ENCODE peak calls at places on chromosome 15, in six cellular contexts. One of them, this sample, is unnamed.

GRCh38 chr15:72532991-72533601 is 59.0 kb downstream of the ARIH1 start:
- DNase-seq in CD8-positive, alpha-beta T cell: no peak
- DNase-seq in H9: peak; percentile 45
- DNase-seq in LNCaP clone FGC: no peak
- DNase-seq in cardiac muscle cell: no peak
- DNase-seq in lower leg skin: no peak
- DNase-seq in this sample: no peak

GRCh38 chr15:86493884-86494283 is 414.2 kb downstream of the AGBL1 start:
- DNase-seq in cardiac muscle cell: no peak
- DNase-seq in H9: no peak
- DNase-seq in LNCaP clone FGC: no peak
- DNase-seq in CD8-positive, alpha-beta T cell: no peak
- DNase-seq in lower leg skin: no peak
- DNase-seq in this sample: no peak

GRCh38 chr15:82159922-82160321 is 102.6 kb downstream of the EFL1 start:
- DNase-seq in LNCaP clone FGC: no peak
- DNase-seq in CD8-positive, alpha-beta T cell: no peak
- DNase-seq in H9: no peak
- DNase-seq in cardiac muscle cell: no peak
- DNase-seq in lower leg skin: no peak
- DNase-seq in this sample: no peak

GRCh38 chr15:68277131-68277604 is 377 bp upstream of the FEM1B start:
- DNase-seq in lower leg skin: peak; percentile 89
- DNase-seq in CD8-positive, alpha-beta T cell: no peak
- DNase-seq in cardiac muscle cell: peak; percentile 56
- DNase-seq in LNCaP clone FGC: no peak
- DNase-seq in H9: no peak
- DNase-seq in this sample: peak; percentile 46

GRCh38 chr15:89196994-89197393 is 24.4 kb downstream of the RLBP1 start:
- DNase-seq in H9: no peak
- DNase-seq in cardiac muscle cell: no peak
- DNase-seq in CD8-positive, alpha-beta T cell: no peak
- DNase-seq in lower leg skin: no peak
- DNase-seq in LNCaP clone FGC: no peak
- DNase-seq in this sample: peak; percentile 44

GRCh38 chr15:35481992-35482391 is 64.0 kb downstream of the DPH6 start:
- DNase-seq in LNCaP clone FGC: peak; percentile 79
- DNase-seq in H9: peak; percentile 33
- DNase-seq in lower leg skin: no peak
- DNase-seq in CD8-positive, alpha-beta T cell: no peak
- DNase-seq in cardiac muscle cell: no peak
- DNase-seq in this sample: no peak

GRCh38 chr15:70539912-70540520 is 223.3 kb downstream of the UACA start:
- DNase-seq in cardiac muscle cell: no peak
- DNase-seq in CD8-positive, alpha-beta T cell: no peak
- DNase-seq in LNCaP clone FGC: no peak
- DNase-seq in lower leg skin: peak; percentile 75
- DNase-seq in H9: no peak
- DNase-seq in this sample: no peak

GRCh38 chr15:71201471-71201870 is 86.2 kb downstream of the THSD4 start:
- DNase-seq in CD8-positive, alpha-beta T cell: no peak
- DNase-seq in lower leg skin: peak; percentile 76
- DNase-seq in H9: no peak
- DNase-seq in LNCaP clone FGC: no peak
- DNase-seq in cardiac muscle cell: peak; percentile 84
- DNase-seq in this sample: peak; percentile 11

GRCh38 chr15:68370768-68371151 is 61.2 kb downstream of the ITGA11 start:
- DNase-seq in H9: no peak
- DNase-seq in CD8-positive, alpha-beta T cell: no peak
- DNase-seq in cardiac muscle cell: no peak
- DNase-seq in LNCaP clone FGC: no peak
- DNase-seq in lower leg skin: peak; percentile 79
- DNase-seq in this sample: no peak

GRCh38 chr15:63338170-63338569 is 43.5 kb downstream of the CA12 start:
- DNase-seq in lower leg skin: no peak
- DNase-seq in cardiac muscle cell: no peak
- DNase-seq in H9: no peak
- DNase-seq in CD8-positive, alpha-beta T cell: no peak
- DNase-seq in LNCaP clone FGC: no peak
- DNase-seq in this sample: no peak

GRCh38 chr15:68578175-68578959 is 426 bp upstream of the CORO2B start:
- DNase-seq in cardiac muscle cell: peak; percentile 70
- DNase-seq in H9: peak; percentile 65
- DNase-seq in CD8-positive, alpha-beta T cell: no peak
- DNase-seq in LNCaP clone FGC: no peak
- DNase-seq in lower leg skin: peak; percentile 96
- DNase-seq in this sample: peak; percentile 55

GRCh38 chr15:63374686-63375520 is 6.7 kb downstream of the CA12 start:
- DNase-seq in H9: no peak
- DNase-seq in CD8-positive, alpha-beta T cell: no peak
- DNase-seq in lower leg skin: peak; percentile 91
- DNase-seq in cardiac muscle cell: peak; percentile 48
- DNase-seq in LNCaP clone FGC: no peak
- DNase-seq in this sample: no peak

GRCh38 chr15:90711418-90711824 is 5.7 kb upstream of the BLM start:
- DNase-seq in cardiac muscle cell: no peak
- DNase-seq in H9: no peak
- DNase-seq in lower leg skin: no peak
- DNase-seq in CD8-positive, alpha-beta T cell: no peak
- DNase-seq in LNCaP clone FGC: no peak
- DNase-seq in this sample: no peak

GRCh38 chr15:84919268-84919667 is 34.8 kb downstream of the SLC28A1 start:
- DNase-seq in lower leg skin: no peak
- DNase-seq in LNCaP clone FGC: no peak
- DNase-seq in CD8-positive, alpha-beta T cell: no peak
- DNase-seq in cardiac muscle cell: no peak
- DNase-seq in H9: no peak
- DNase-seq in this sample: no peak

GRCh38 chr15:74958320-74958907 is 1.8 kb upstream of the RPP25 start:
- DNase-seq in lower leg skin: peak; percentile 95
- DNase-seq in CD8-positive, alpha-beta T cell: no peak
- DNase-seq in LNCaP clone FGC: no peak
- DNase-seq in cardiac muscle cell: peak; percentile 40
- DNase-seq in H9: peak; percentile 69
- DNase-seq in this sample: peak; percentile 87
- TF ChIP-seq CTCF in lower leg skin: no peak
- TF ChIP-seq CTCF in CD8-positive, alpha-beta T cell: no peak
- TF ChIP-seq CTCF in LNCaP clone FGC: no peak
- TF ChIP-seq CTCF in cardiac muscle cell: peak; percentile 15
- TF ChIP-seq CTCF in H9: peak; percentile 42
- TF ChIP-seq CTCF in this sample: peak; percentile 49

GRCh38 chr15:62277816-62278394 is 112.8 kb upstream of the C2CD4B start:
- DNase-seq in LNCaP clone FGC: no peak
- DNase-seq in cardiac muscle cell: no peak
- DNase-seq in CD8-positive, alpha-beta T cell: no peak
- DNase-seq in lower leg skin: no peak
- DNase-seq in H9: no peak
- DNase-seq in this sample: no peak
- TF ChIP-seq CTCF in LNCaP clone FGC: peak; percentile 15
- TF ChIP-seq CTCF in cardiac muscle cell: no peak
- TF ChIP-seq CTCF in CD8-positive, alpha-beta T cell: no peak
- TF ChIP-seq CTCF in lower leg skin: no peak
- TF ChIP-seq CTCF in H9: no peak
- TF ChIP-seq CTCF in this sample: no peak

GRCh38 chr15:67082007-67082536 is 16.7 kb downstream of the SMAD3 start:
- DNase-seq in lower leg skin: no peak
- DNase-seq in LNCaP clone FGC: no peak
- DNase-seq in H9: no peak
- DNase-seq in CD8-positive, alpha-beta T cell: no peak
- DNase-seq in cardiac muscle cell: no peak
- DNase-seq in this sample: peak; percentile 64

GRCh38 chr15:67080118-67080899 is 14.9 kb downstream of the SMAD3 start:
- DNase-seq in H9: no peak
- DNase-seq in LNCaP clone FGC: no peak
- DNase-seq in lower leg skin: no peak
- DNase-seq in cardiac muscle cell: no peak
- DNase-seq in CD8-positive, alpha-beta T cell: no peak
- DNase-seq in this sample: no peak

GRCh38 chr15:67079361-67079760 is 14.0 kb downstream of the SMAD3 start:
- DNase-seq in LNCaP clone FGC: no peak
- DNase-seq in H9: no peak
- DNase-seq in lower leg skin: no peak
- DNase-seq in cardiac muscle cell: no peak
- DNase-seq in CD8-positive, alpha-beta T cell: no peak
- DNase-seq in this sample: no peak

GRCh38 chr15:67083135-67083766 is 17.8 kb downstream of the SMAD3 start:
- DNase-seq in CD8-positive, alpha-beta T cell: no peak
- DNase-seq in LNCaP clone FGC: no peak
- DNase-seq in H9: no peak
- DNase-seq in lower leg skin: no peak
- DNase-seq in cardiac muscle cell: no peak
- DNase-seq in this sample: no peak

DNA sequence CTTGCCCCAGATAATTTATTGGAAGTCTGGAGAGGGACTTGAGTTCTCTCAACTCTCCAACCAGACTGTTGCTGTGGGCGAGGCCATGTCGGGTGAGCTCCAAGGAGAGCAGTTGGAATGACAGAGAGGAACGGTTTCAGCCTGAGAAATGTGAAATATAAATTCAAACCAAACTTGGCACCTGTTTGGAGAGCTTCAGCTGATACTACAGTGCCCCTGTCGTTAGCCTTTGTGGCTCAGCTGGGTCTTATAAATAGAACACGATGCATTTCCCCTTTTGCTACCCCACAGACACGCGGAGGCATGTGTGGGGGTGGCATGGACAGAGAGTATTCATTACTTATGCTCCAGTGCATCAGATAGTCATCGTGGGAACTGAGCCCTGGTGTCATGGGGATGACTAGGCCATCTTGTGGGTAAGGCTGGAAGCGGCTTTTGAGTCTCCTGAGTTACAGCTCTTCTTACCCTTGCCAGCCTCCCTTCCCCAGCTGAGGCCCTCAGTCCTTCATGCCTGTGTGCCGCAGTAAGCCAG is 15.6 kb downstream of the SMAD3 start:
- DNase-seq in cardiac muscle cell: no peak
- DNase-seq in LNCaP clone FGC: no peak
- DNase-seq in CD8-positive, alpha-beta T cell: no peak
- DNase-seq in lower leg skin: no peak
- DNase-seq in H9: no peak
- DNase-seq in this sample: no peak
- TF ChIP-seq CTCF in cardiac muscle cell: peak; percentile 30
- TF ChIP-seq CTCF in LNCaP clone FGC: no peak
- TF ChIP-seq CTCF in CD8-positive, alpha-beta T cell: no peak
- TF ChIP-seq CTCF in lower leg skin: no peak
- TF ChIP-seq CTCF in H9: peak; percentile 31
- TF ChIP-seq CTCF in this sample: no peak

GRCh38 chr15:56322444-56322843 is 42.8 kb upstream of the TEX9 start:
- DNase-seq in H9: no peak
- DNase-seq in CD8-positive, alpha-beta T cell: no peak
- DNase-seq in lower leg skin: no peak
- DNase-seq in LNCaP clone FGC: no peak
- DNase-seq in cardiac muscle cell: no peak
- DNase-seq in this sample: no peak

GRCh38 chr15:56325186-56325585 is 40.0 kb upstream of the TEX9 start:
- DNase-seq in H9: no peak
- DNase-seq in LNCaP clone FGC: no peak
- DNase-seq in CD8-positive, alpha-beta T cell: no peak
- DNase-seq in lower leg skin: no peak
- DNase-seq in cardiac muscle cell: no peak
- DNase-seq in this sample: no peak

GRCh38 chr15:56323435-56323834 is 41.8 kb upstream of the TEX9 start:
- DNase-seq in CD8-positive, alpha-beta T cell: no peak
- DNase-seq in LNCaP clone FGC: no peak
- DNase-seq in lower leg skin: no peak
- DNase-seq in cardiac muscle cell: no peak
- DNase-seq in H9: no peak
- DNase-seq in this sample: no peak

DNA sequence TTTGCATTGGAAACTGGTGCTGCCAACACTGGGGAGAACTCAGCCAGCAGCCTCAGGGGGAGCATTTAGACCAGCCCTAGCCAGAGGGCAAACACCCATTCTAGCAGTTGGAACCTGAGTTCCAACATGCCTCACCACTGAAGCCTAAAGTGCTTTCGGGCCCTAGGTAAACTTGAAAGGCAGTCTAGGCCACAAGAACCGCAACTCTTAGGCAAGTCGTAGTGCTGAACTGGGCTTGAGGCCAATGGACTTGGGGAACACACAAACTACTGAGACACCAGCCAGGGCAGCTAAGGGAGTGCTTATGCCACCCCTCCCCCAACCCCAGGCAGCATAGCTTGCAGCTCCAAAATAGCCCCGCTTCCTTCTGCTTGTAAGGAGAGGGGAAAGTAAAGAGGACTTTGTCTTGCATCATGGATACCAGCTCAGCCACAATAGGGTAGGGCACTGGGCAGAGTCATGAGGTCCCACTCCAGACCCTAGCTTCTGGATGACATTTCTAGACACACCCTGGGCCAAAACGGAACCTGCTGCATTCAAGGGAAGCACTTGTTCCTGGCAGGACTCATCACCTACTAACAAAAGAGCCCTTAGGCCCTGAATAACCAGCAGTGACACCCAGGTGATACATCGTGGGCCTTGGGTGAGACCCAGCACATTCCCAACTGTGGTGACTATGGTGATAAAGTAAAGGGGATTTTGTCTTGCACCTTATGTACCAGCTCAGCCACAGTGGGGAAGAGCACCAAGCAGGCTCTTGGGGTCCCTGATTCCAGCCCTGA is 37.3 kb upstream of the TEX9 start:
- DNase-seq in CD8-positive, alpha-beta T cell: no peak
- DNase-seq in LNCaP clone FGC: no peak
- DNase-seq in cardiac muscle cell: no peak
- DNase-seq in H9: no peak
- DNase-seq in lower leg skin: peak; percentile 85
- DNase-seq in this sample: no peak
- TF ChIP-seq CTCF in CD8-positive, alpha-beta T cell: no peak
- TF ChIP-seq CTCF in LNCaP clone FGC: no peak
- TF ChIP-seq CTCF in cardiac muscle cell: no peak
- TF ChIP-seq CTCF in H9: no peak
- TF ChIP-seq CTCF in lower leg skin: no peak
- TF ChIP-seq CTCF in this sample: no peak